ENCODE peak calls at places on chromosomes 4 and X, in eight cellular contexts. K, Z, X, H, R, Y, C and V are unnamed samples.
A peak's percentile ranks its signal among the peaks of the same experiment; 100 is the strongest.

GRCh38 chr4:11618666-11619282 is 190.1 kb upstream of the HS3ST1 start:
- DNase-seq in Z (no peak), K (no peak), C (no peak), R (no peak), H (no peak), X (no peak), Y (peak; percentile 22), V (no peak)

GRCh38 chr4:25209702-25210101 is 24.1 kb upstream of the PI4K2B start:
- DNase-seq in C (no peak), Z (no peak), K (no peak), R (no peak), X (no peak), Y (no peak), H (no peak), V (no peak)

GRCh38 chr4:169659736-169660670 is 39.6 kb downstream of the CLCN3 start:
- DNase-seq in X (peak; percentile 95), Y (peak; percentile 83), K (peak; percentile 79), Z (peak; percentile 91), R (peak; percentile 96), H (peak; percentile 99), C (peak; percentile 83), V (peak; percentile 75)

GRCh38 chrX:39957816-39958561 is 139.8 kb downstream of the BCOR start:
- DNase-seq in Y (no peak), X (no peak), C (no peak), Z (no peak), K (no peak), H (no peak), R (no peak), V (no peak)

GRCh38 chr4:101102114-101102752 is 245.1 kb downstream of the PPP3CA start:
- DNase-seq in Z (no peak), Y (peak; percentile 31), X (peak; percentile 65), K (no peak), C (peak; percentile 54), R (peak; percentile 88), H (no peak), V (no peak)

GRCh38 chr4:128349921-128350320 is 62.3 kb upstream of the PGRMC2 start:
- DNase-seq in Z (peak; percentile 92), C (no peak), Y (no peak), H (peak; percentile 59), X (no peak), R (no peak), K (no peak), V (no peak)

GRCh38 chr4:85824166-85824945 is 349.4 kb downstream of the ARHGAP24 start:
- DNase-seq in H (peak; percentile 32), K (no peak), R (no peak), C (no peak), Z (no peak), Y (no peak), X (no peak), V (no peak)

GRCh38 chr4:185872747-185873380 is 60.9 kb upstream of the SORBS2 start:
- DNase-seq in C (no peak), R (no peak), K (no peak), Z (no peak), Y (no peak), H (peak; percentile 42), X (no peak), V (peak; percentile 65)

GRCh38 chr4:2795558-2796260 is 2.8 kb downstream of the SH3BP2 start:
- DNase-seq in Z (no peak), C (peak; percentile 12), R (no peak), X (no peak), H (no peak), K (peak; percentile 1), Y (peak; percentile 38), V (peak; percentile 45)

GRCh38 chr4:151418385-151418784 is 9.4 kb downstream of the FHIP1A start:
- DNase-seq in H (peak; percentile 94), K (no peak), Y (peak; percentile 51), R (peak; percentile 71), C (no peak), X (peak; percentile 52), Z (peak; percentile 75), V (no peak)

GRCh38 chrX:16930392-16930791 is 16.1 kb upstream of the REPS2 start:
- DNase-seq in C (no peak), R (no peak), X (no peak), K (peak; percentile 3), Y (no peak), Z (no peak), H (no peak), V (peak; percentile 74)

GRCh38 chr4:134936014-134936413 is 734.4 kb upstream of the PABPC4L start:
- DNase-seq in R (no peak), K (peak; percentile 25), H (no peak), C (no peak), Z (no peak), X (no peak), Y (no peak), V (peak; percentile 66)

GRCh38 chr4:138634915-138635314 is 380.7 kb upstream of the NOCT start:
- DNase-seq in C (no peak), Z (no peak), Y (no peak), H (no peak), R (no peak), K (no peak), X (no peak), V (no peak)

GRCh38 chr4:26081795-26082498 is 167.9 kb downstream of the SMIM20 start:
- DNase-seq in Z (peak; percentile 32), C (no peak), H (peak; percentile 75), K (peak; percentile 77), R (no peak), Y (peak; percentile 49), X (no peak), V (no peak)

GRCh38 chr4:89719536-89719935 is 117.4 kb downstream of the SNCA start:
- DNase-seq in Y (no peak), C (no peak), K (no peak), Z (no peak), H (no peak), X (no peak), R (no peak), V (no peak)

GRCh38 chrX:13219990-13220764 is 99.7 kb downstream of the ATXN3L start:
- DNase-seq in R (no peak), Z (no peak), X (no peak), C (no peak), Y (no peak), H (no peak), K (no peak), V (no peak)

GRCh38 chrX:140141444-140142029 is 176.2 kb upstream of the CXorf66 start:
- DNase-seq in H (peak; percentile 36), C (peak; percentile 20), Y (peak; percentile 6), K (peak; percentile 51), X (no peak), R (peak; percentile 23), Z (peak; percentile 8), V (peak; percentile 68)

GRCh38 chr4:149896428-149896827 is 80.8 kb upstream of the IQCM start:
- DNase-seq in X (no peak), Z (no peak), H (peak; percentile 58), K (peak; percentile 56), R (no peak), Y (peak; percentile 27), C (no peak), V (peak; percentile 62)

GRCh38 chr4:149901128-149901527 is 85.5 kb upstream of the IQCM start:
- DNase-seq in K (no peak), H (no peak), Z (no peak), R (no peak), X (no peak), Y (peak; percentile 52), C (no peak), V (no peak)

DNA sequence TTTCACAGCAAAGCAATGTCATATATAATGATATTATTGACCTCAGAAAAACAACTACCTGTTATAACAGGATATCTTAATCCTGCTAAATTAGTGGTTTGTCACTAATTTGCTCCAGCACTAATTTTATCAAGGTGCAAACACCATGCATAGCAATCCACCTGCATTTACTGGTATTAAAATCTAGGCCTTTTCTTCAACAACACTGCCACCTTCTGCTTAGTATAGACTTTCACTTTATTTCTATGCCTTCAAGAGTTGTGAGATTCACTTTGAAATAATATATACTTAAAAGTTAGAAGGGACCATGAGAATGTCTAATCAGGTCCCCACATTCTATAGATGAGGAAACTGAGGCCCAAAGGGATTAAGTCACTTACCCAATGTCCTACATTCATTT is 82.1 kb upstream of the IQCM start:
- DNase-seq in X (no peak), C (no peak), H (peak; percentile 49), Y (no peak), R (peak; percentile 16), K (peak; percentile 16), Z (no peak), V (no peak)
- TF ChIP-seq CTCF in X (peak; percentile 46), C (peak; percentile 34), H (peak; percentile 47), Y (no peak), R (peak; percentile 10), K (peak; percentile 62), Z (peak; percentile 58), V (peak; percentile 73)

GRCh38 chrX:78119521-78120227 is 15.6 kb downstream of the PGK1 start:
- DNase-seq in Y (no peak), Z (no peak), H (no peak), X (no peak), C (no peak), R (no peak), K (no peak), V (no peak)
- TF ChIP-seq CTCF in Y (no peak), Z (peak; percentile 14), H (peak; percentile 31), X (peak; percentile 17), C (peak; percentile 38), R (peak; percentile 35), K (peak; percentile 39), V (peak; percentile 62)

GRCh38 chr4:82801910-82802521 is 3.4 kb upstream of the SCD5 start:
- DNase-seq in C (peak; percentile 41), Z (peak; percentile 13), K (no peak), X (no peak), H (peak; percentile 66), Y (peak; percentile 44), R (no peak), V (no peak)
- TF ChIP-seq CTCF in C (peak; percentile 78), Z (peak; percentile 50), K (peak; percentile 48), X (peak; percentile 61), H (peak; percentile 64), Y (no peak), R (peak; percentile 63), V (peak; percentile 48)

GRCh38 chr4:16205298-16206164 is 20.7 kb downstream of the TAPT1 start:
- DNase-seq in C (no peak), Y (no peak), K (peak; percentile 67), H (peak; percentile 46), X (no peak), R (no peak), Z (peak; percentile 31), V (no peak)
- TF ChIP-seq CTCF in C (peak; percentile 77), Y (peak; percentile 31), K (peak; percentile 67), H (peak; percentile 69), X (peak; percentile 49), R (peak; percentile 60), Z (peak; percentile 61), V (peak; percentile 86)

GRCh38 chr4:19614171-19614570 is 637.5 kb upstream of the SLIT2 start:
- DNase-seq in Z (no peak), R (peak; percentile 8), H (peak; percentile 69), K (no peak), Y (no peak), C (no peak), X (no peak), V (no peak)

GRCh38 chr4:19615086-19615689 is 636.5 kb upstream of the SLIT2 start:
- DNase-seq in Y (no peak), C (no peak), X (no peak), K (no peak), R (no peak), Z (no peak), H (no peak), V (no peak)
- TF ChIP-seq CTCF in Y (no peak), C (no peak), X (no peak), K (no peak), R (no peak), Z (no peak), H (no peak), V (no peak)